ENCODE peak calls at places on chromosome X, in nine cellular contexts. S is stimulated activated CD8-positive, alpha-beta memory T cell treated with anti-CD3 and anti-CD28 coated beads, Interleukin-4, amount 100 ng/mL, for 48 hours; E is heart left ventricle; X is Ammon's horn; V is H54; O is occipital lobe; B is dorsolateral prefrontal cortex; P is Right ventricle myocardium superior; H is H9. T is an unnamed sample.

GRCh38 chrX:122625821-122626220 is 558.3 kb upstream of the GRIA3 start:
- DNase-seq in S (no peak), E (no peak), X (no peak), V (no peak), O (no peak), B (no peak), P (no peak), H (no peak), T (no peak)

GRCh38 chrX:41025926-41026325 is 59.3 kb upstream of the USP9X start:
- DNase-seq in S (no peak), E (no peak), X (no peak), V (no peak), O (no peak), B (no peak), P (no peak), H (peak; percentile 60), T (no peak)

GRCh38 chrX:38804481-38805293 is 3.4 kb downstream of the MID1IP1 start:
- DNase-seq in S (peak; percentile 46), E (peak; percentile 71), X (no peak), V (no peak), O (no peak), B (no peak), P (peak; percentile 52), H (no peak), T (peak; percentile 68)

GRCh38 chrX:47483310-47484268 is 567 bp upstream of the ZNF41 start:
- DNase-seq in S (no peak), E (peak; percentile 56), X (peak; percentile 6), V (no peak), O (no peak), B (no peak), P (peak; percentile 46), H (no peak), T (no peak)

GRCh38 chrX:111095974-111096870 is at the start of gene PAK3:
- DNase-seq in S (no peak), E (no peak), X (peak; percentile 52), V (no peak), O (peak; percentile 26), B (no peak), P (peak; percentile 42), H (peak; percentile 89), T (no peak)

GRCh38 chrX:150084474-150085229 is 146.4 kb upstream of the EOLA2 start:
- DNase-seq in S (no peak), E (no peak), X (no peak), V (no peak), O (no peak), B (no peak), P (no peak), H (no peak), T (no peak)

GRCh38 chrX:140503714-140504351 is 1.0 kb downstream of the SOX3 start:
- DNase-seq in S (no peak), E (no peak), X (peak; percentile 25), V (no peak), O (no peak), B (no peak), P (no peak), H (peak; percentile 39), T (no peak)

GRCh38 chrX:107709266-107709795 is 66.3 kb downstream of the TSC22D3 start:
- DNase-seq in S (no peak), E (no peak), X (no peak), V (no peak), O (no peak), B (no peak), P (no peak), H (no peak), T (no peak)

GRCh38 chrX:145848451-145848850 is 30.8 kb downstream of the SLITRK2 start:
- DNase-seq in S (no peak), E (no peak), X (no peak), V (no peak), O (no peak), B (no peak), P (no peak), H (no peak), T (no peak)

GRCh38 chrX:32281853-32282252 is 929.5 kb downstream of the DMD start:
- DNase-seq in S (no peak), E (no peak), X (no peak), V (no peak), O (no peak), B (no peak), P (no peak), H (no peak), T (no peak)